ENCODE peak calls at places on chromosomes 7 and 10, in seven cellular contexts. R is Peyer's patch; S is GM23248; Z is esophagus squamous epithelium; N is heart right ventricle; M is CD4-positive, alpha-beta memory T cell; K is left ventricle myocardium inferior. Q is an unnamed sample. For H3K9me3, the result is how much of the 10 kb centered on the place peaks cover.

GRCh38 chr10:18647151-18647550 is 4.2 kb downstream of the NSUN6 start:
- DNase-seq in K (no peak), Z (no peak), M (no peak), N (no peak), R (no peak), S (no peak), Q (no peak)

GRCh38 chr10:126595160-126595559 is 75.3 kb downstream of the C10orf90 start:
- DNase-seq in R (no peak), Z (no peak), M (no peak), N (no peak), S (no peak), K (no peak), Q (no peak)

GRCh38 chr7:35253680-35254495 is at the start of gene TBX20:
- DNase-seq in Z (no peak), R (peak), K (peak), S (peak), N (peak), M (no peak), Q (peak)

GRCh38 chr10:12707461-12708185 is 293.9 kb downstream of the CCDC3 start:
- DNase-seq in M (no peak), Z (no peak), R (no peak), K (no peak), S (peak), N (peak), Q (no peak)

GRCh38 chr10:16594106-16594505 is 72.4 kb upstream of the C1QL3 start:
- DNase-seq in S (no peak), R (no peak), Z (no peak), K (no peak), M (no peak), N (no peak), Q (no peak)

GRCh38 chr7:142496545-142496991 is 238.7 kb upstream of the PRSS58 start:
- DNase-seq in R (no peak), Z (no peak), S (peak), K (no peak), N (no peak), M (peak), Q (no peak)

GRCh38 chr10:6721964-6722615 is 142.0 kb upstream of the PRKCQ start:
- DNase-seq in S (peak), M (no peak), Z (no peak), N (peak), R (no peak), K (no peak), Q (no peak)

GRCh38 chr10:19817251-19818046 is 1.2 kb downstream of the PLXDC2 start:
- DNase-seq in S (peak), K (no peak), M (no peak), Z (no peak), R (peak), N (peak), Q (peak)

GRCh38 chr7:158302274-158303070 is 285.2 kb downstream of the PTPRN2 start:
- DNase-seq in K (no peak), N (no peak), Z (no peak), M (no peak), R (no peak), S (peak), Q (no peak)

GRCh38 chr7:28037220-28038010 is 143.2 kb downstream of the JAZF1 start:
- DNase-seq in M (no peak), Z (no peak), R (no peak), N (no peak), S (peak), K (no peak), Q (no peak)

GRCh38 chr7:98360221-98361124 is 40.4 kb downstream of the BAIAP2L1 start:
- DNase-seq in R (peak), S (no peak), N (no peak), K (no peak), M (no peak), Z (no peak), Q (no peak)

GRCh38 chr7:1665721-1666250 is 4.3 kb upstream of the ELFN1 start:
- DNase-seq in K (peak), N (peak), S (peak), R (peak), Z (no peak), M (no peak), Q (peak)

GRCh38 chr10:24542314-24543270 is 181.1 kb downstream of the ARHGAP21 start:
- DNase-seq in S (no peak), N (no peak), Z (no peak), K (no peak), M (no peak), R (no peak), Q (no peak)

GRCh38 chr10:101848894-101849351 is 5.3 kb upstream of the KCNIP2 start:
- DNase-seq in M (no peak), R (no peak), S (no peak), N (no peak), K (no peak), Z (no peak), Q (no peak)

GRCh38 chr7:1288996-1289551 is 56.4 kb downstream of the UNCX start:
- DNase-seq in S (no peak), Z (no peak), N (no peak), R (no peak), M (no peak), K (no peak), Q (peak)

GRCh38 chr7:128091106-128091505 is 59.9 kb upstream of the LRRC4 start:
- DNase-seq in K (no peak), N (no peak), Z (no peak), S (peak), R (no peak), M (no peak), Q (no peak)

GRCh38 chr7:147276783-147277370 is 1160.3 kb downstream of the CNTNAP2 start:
- DNase-seq in N (no peak), M (no peak), Z (no peak), R (no peak), K (no peak), S (no peak), Q (no peak)

GRCh38 chr7:5352440-5353010 is 69.8 kb downstream of the SLC29A4 start:
- DNase-seq in N (no peak), K (no peak), S (no peak), R (no peak), M (no peak), Z (no peak), Q (no peak)

GRCh38 chr7:150992833-150993302 is 2.1 kb downstream of the NOS3 start:
- DNase-seq in M (peak), N (peak), K (peak), Z (no peak), R (no peak), S (peak), Q (peak)

GRCh38 chr10:92068900-92069299 is 145.3 kb downstream of the BTAF1 start:
- DNase-seq in Z (no peak), S (peak), R (no peak), N (no peak), M (no peak), K (no peak), Q (no peak)

GRCh38 chr7:112887-113286 is 79.5 kb upstream of the FAM20C start:
- DNase-seq in R (no peak), Z (no peak), S (no peak), K (no peak), M (no peak), N (no peak), Q (no peak)

GRCh38 chr7:66110861-66111260 is 3.8 kb upstream of the CRCP start:
- DNase-seq in R (no peak), N (no peak), M (no peak), K (no peak), Z (no peak), S (peak), Q (peak)

GRCh38 chr7:98409843-98410242 is 9.0 kb upstream of the BAIAP2L1 start:
- DNase-seq in R (no peak), K (no peak), M (no peak), N (no peak), Z (no peak), S (no peak), Q (no peak)

GRCh38 chr10:71981024-71981867 is 17.1 kb downstream of the CHST3 start:
- DNase-seq in S (peak), K (no peak), M (no peak), Z (no peak), R (no peak), N (no peak), Q (no peak)

GRCh38 chr7:30448461-30449189 is 30.0 kb downstream of the NOD1 start:
- DNase-seq in S (no peak), M (no peak), Z (no peak), N (peak), R (no peak), K (no peak), Q (no peak)

GRCh38 chr10:7608001-7608400 is 58.8 kb downstream of the ITIH5 start:
- DNase-seq in S (no peak), K (no peak), R (no peak), N (no peak), M (no peak), Z (no peak), Q (no peak)

GRCh38 chr7:90743626-90744025 is 147.5 kb downstream of the CDK14 start:
- DNase-seq in R (no peak), S (no peak), M (no peak), K (no peak), N (no peak), Z (no peak), Q (no peak)

GRCh38 chr7:57398548-57398947 is 51.4 kb upstream of the ZNF716 start:
- DNase-seq in M (no peak), S (no peak), N (no peak), K (no peak), R (no peak), Z (no peak), Q (no peak)

GRCh38 chr10:71254834-71255539 is 42.6 kb downstream of the UNC5B start:
- DNase-seq in S (no peak), R (no peak), N (no peak), Z (no peak), M (no peak), K (no peak), Q (no peak)

GRCh38 chr10:12559578-12560178 is 210.3 kb downstream of the CAMK1D start:
- DNase-seq in Z (no peak), M (no peak), N (no peak), K (no peak), R (no peak), S (no peak), Q (no peak)

GRCh38 chr7:47326808-47327207 is 255.1 kb downstream of the TNS3 start:
- DNase-seq in S (peak), K (peak), R (peak), N (peak), Z (no peak), M (no peak), Q (peak)

GRCh38 chr7:106283501-106283830 is 1.3 kb downstream of the NAMPT start:
- DNase-seq in K (no peak), N (no peak), Z (no peak), R (no peak), M (no peak), S (no peak), Q (no peak)

GRCh38 chr7:79063019-79063698 is 390.3 kb downstream of the MAGI2 start:
- DNase-seq in R (no peak), K (no peak), S (peak), N (no peak), Z (no peak), M (no peak), Q (no peak)

DNA sequence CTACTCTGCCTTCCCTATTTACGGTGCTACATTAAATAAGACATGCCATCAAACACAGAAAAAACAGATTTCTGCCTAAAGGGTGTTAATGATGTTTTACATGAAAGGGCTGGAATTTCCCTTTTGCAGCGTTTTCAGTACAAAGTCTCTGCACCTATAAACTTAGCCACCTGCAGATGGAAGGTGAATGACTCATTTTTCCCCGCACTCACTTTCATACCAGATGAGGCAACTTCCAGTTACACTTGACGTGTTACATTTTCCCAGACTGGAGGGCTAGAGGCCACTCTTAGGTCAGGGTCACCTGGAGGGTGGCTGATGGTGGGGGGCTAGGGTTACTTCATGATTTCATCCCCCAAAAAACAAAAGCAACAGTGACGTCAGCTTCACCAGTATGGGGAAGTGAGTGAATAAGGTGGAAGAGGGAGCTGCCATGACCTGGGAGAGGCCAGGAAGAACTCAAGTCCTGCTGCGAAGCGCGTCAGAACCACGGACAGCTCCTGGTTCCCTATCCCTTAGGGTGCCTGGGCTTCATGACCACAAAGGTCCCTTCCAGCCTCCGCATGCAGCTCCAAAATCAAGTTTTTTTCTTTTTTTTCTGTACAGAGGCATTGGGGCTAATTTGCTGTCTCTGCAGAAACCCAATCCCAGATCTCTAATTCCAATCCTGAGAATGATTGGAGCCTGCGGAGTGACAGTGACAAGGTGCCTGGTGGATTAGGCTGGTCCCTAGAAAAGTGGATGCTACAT is 94.0 kb downstream of the ADARB2 start:
- DNase-seq in K (no peak), Z (no peak), M (no peak), N (no peak), S (peak), R (no peak), Q (no peak)
- H3K9me3 ChIP-seq in K (under half), Z (under half), M (under half), N (under half), S (under half), R (under half), Q (under half)

GRCh38 chr10:33376476-33376875 is 42.0 kb upstream of the NRP1 start:
- DNase-seq in S (peak), Z (no peak), R (no peak), M (no peak), N (no peak), K (no peak), Q (no peak)
- H3K4me3 ChIP-seq in S (peak), Z (no peak), R (no peak), M (no peak), N (no peak), K (no peak), Q (no peak)

DNA sequence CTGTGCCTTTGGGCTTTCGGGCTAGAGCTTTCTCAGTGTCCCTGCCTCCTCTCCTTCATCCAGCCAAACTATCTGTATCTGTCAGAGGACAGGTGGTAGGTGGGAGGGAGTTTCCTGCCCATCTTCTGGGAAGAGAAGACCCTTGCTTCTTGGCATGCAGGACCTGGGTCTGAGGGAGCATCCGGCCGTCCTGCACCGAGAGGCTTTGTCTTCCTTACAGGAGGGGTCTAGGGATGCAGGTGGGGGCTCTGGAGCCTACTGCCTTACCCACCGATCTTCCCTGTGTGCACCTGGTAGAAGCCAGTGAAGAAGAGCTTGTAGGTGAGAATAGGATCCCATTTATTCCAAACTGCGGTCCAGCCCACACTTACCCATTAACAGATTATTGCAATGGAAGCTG is 5.8 kb upstream of the KLF6 start:
- DNase-seq in K (no peak), N (no peak), Z (no peak), S (no peak), R (no peak), M (no peak), Q (no peak)
- H3K9me3 ChIP-seq in K (under half), N (under half), Z (under half), S (under half), R (under half), M (under half), Q (under half)

DNA sequence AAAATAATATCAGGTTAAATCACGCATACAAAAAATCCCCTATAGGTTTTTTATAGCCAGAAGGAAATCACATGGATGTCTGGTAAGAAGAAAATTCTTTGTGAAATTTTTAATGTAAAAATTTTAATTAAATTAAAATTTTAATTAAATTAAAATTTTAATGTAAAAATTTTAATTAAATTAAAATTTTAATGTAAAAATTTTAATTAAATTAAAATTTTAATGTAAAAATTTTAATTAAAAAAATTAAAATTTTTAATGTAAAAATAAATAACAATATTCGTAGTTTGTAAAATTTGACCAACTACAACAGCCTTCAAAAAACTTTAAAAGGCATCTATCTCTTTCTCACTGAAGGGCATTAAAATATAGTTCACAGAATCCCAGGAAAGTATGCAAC is 61.5 kb downstream of the CTTNBP2 start:
- DNase-seq in K (no peak), R (no peak), S (no peak), Z (no peak), M (no peak), N (no peak), Q (no peak)
- H3K4me3 ChIP-seq in K (no peak), R (no peak), S (no peak), Z (no peak), M (no peak), N (no peak), Q (no peak)

GRCh38 chr7:64266341-64266919 is 38.2 kb downstream of the ZNF679 start:
- DNase-seq in N (no peak), R (no peak), M (no peak), S (no peak), K (no peak), Z (no peak), Q (no peak)
- H3K9me3 ChIP-seq in N (under half), R (under half), M (under half), S (under half), K (half or more), Z (under half), Q (under half)

GRCh38 chr7:136869991-136870798 is 1.7 kb downstream of the CHRM2 start:
- DNase-seq in R (no peak), N (peak), M (peak), S (peak), K (peak), Z (no peak), Q (peak)

GRCh38 chr7:136865777-136866176 is 2.7 kb upstream of the CHRM2 start:
- DNase-seq in N (no peak), R (no peak), S (no peak), M (no peak), Z (no peak), K (no peak), Q (no peak)

GRCh38 chr7:136870799-136871487 is 2.5 kb downstream of the CHRM2 start:
- DNase-seq in Z (no peak), R (peak), N (no peak), S (peak), K (peak), M (no peak), Q (peak)

GRCh38 chr7:136868496-136869005 is at the start of gene CHRM2:
- DNase-seq in N (no peak), S (peak), Z (no peak), M (no peak), K (peak), R (no peak), Q (no peak)

GRCh38 chr7:136869006-136869961 is 832 bp downstream of the CHRM2 start:
- DNase-seq in R (peak), M (no peak), K (peak), N (peak), Z (no peak), S (peak), Q (peak)
- H3K4me3 ChIP-seq in R (no peak), M (no peak), K (peak), N (peak), Z (no peak), S (peak), Q (no peak)

GRCh38 chr10:27242473-27242950 is 1.9 kb upstream of the ACBD5 start:
- DNase-seq in N (no peak), K (no peak), M (no peak), R (no peak), S (no peak), Z (no peak), Q (no peak)
- H3K9me3 ChIP-seq in N (under half), K (under half), M (under half), R (under half), S (under half), Z (under half), Q (under half)

DNA sequence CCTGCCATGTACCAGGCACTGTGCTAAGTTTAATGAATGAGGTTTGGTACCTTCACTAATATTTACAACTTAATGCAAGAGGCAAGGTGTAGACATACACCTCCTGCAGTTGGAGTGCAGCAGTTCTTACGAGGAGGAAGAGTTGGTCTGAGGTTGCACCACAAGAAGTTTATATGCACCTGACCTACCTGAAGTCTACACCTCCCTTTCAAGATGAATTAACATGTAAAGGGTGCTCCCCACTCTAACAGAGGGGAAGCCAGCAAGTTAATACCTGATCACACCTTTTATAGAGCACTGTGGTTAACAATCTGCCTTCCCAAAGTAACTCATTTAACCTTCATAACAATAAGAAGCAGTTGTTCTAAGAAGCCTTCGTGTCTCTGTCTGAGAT is 120.0 kb downstream of the LYZL1 start:
- DNase-seq in N (no peak), S (no peak), K (no peak), M (no peak), Z (no peak), R (no peak), Q (no peak)
- H3K4me3 ChIP-seq in N (peak), S (peak), K (peak), M (no peak), Z (peak), R (peak), Q (peak)